ENCODE peak calls at places on chromosomes 13 and 19, in eight cellular contexts. G, D, X, F, L, A, R and Y are unnamed samples.

GRCh38 chr13:24053505-24054251 is 106.8 kb upstream of the SPATA13 start:
- DNase-seq in G (peak), D (no peak), X (peak), F (peak), L (peak), A (peak), R (peak), Y (peak)

GRCh38 chr13:54705738-54706137 is 1677.1 kb downstream of the OLFM4 start:
- DNase-seq in G (no peak), D (no peak), X (no peak), F (no peak), L (no peak), A (no peak), R (no peak), Y (no peak)

GRCh38 chr19:17602217-17602616 is 46.8 kb downstream of the COLGALT1 start:
- DNase-seq in G (no peak), D (no peak), X (no peak), F (no peak), L (no peak), A (no peak), R (no peak), Y (no peak)

GRCh38 chr13:39100996-39101751 is 62.9 kb downstream of the NHLRC3 start:
- DNase-seq in G (no peak), D (no peak), X (no peak), F (no peak), L (no peak), A (peak), R (no peak), Y (peak)

GRCh38 chr19:45659096-45659729 is 8.8 kb upstream of the GIPR start:
- DNase-seq in G (no peak), D (no peak), X (no peak), F (no peak), L (no peak), A (no peak), R (no peak), Y (peak)

GRCh38 chr13:87669379-87669978 is 1.7 kb upstream of the SLITRK5 start:
- DNase-seq in G (no peak), D (no peak), X (no peak), F (no peak), L (peak), A (peak), R (peak), Y (no peak)

GRCh38 chr19:6271721-6272410 is 7.9 kb downstream of the MLLT1 start:
- DNase-seq in G (peak), D (no peak), X (no peak), F (no peak), L (no peak), A (peak), R (no peak), Y (no peak)

GRCh38 chr19:13198634-13199033 is 48.4 kb downstream of the IER2 start:
- DNase-seq in G (no peak), D (no peak), X (no peak), F (no peak), L (no peak), A (no peak), R (no peak), Y (no peak)

GRCh38 chr13:113820813-113821651 is 42.8 kb downstream of the GAS6 start:
- DNase-seq in G (peak), D (peak), X (no peak), F (no peak), L (no peak), A (peak), R (no peak), Y (no peak)

GRCh38 chr19:7831452-7831851 is 1.4 kb downstream of the EVI5L start:
- DNase-seq in G (no peak), D (no peak), X (no peak), F (no peak), L (no peak), A (peak), R (no peak), Y (peak)

GRCh38 chr13:94548382-94549240 is 47.3 kb downstream of the TGDS start:
- DNase-seq in G (no peak), D (no peak), X (peak), F (no peak), L (peak), A (peak), R (peak), Y (peak)

GRCh38 chr19:2554856-2555255 is 78.9 kb downstream of the GADD45B start:
- DNase-seq in G (no peak), D (no peak), X (no peak), F (no peak), L (no peak), A (no peak), R (no peak), Y (no peak)

GRCh38 chr19:46480409-46480808 is 9.0 kb upstream of the PNMA8A start:
- DNase-seq in G (no peak), D (no peak), X (no peak), F (no peak), L (no peak), A (peak), R (no peak), Y (no peak)

GRCh38 chr13:75960538-75960994 is 324.4 kb downstream of the LMO7 start:
- DNase-seq in G (no peak), D (no peak), X (peak), F (no peak), L (no peak), A (no peak), R (no peak), Y (no peak)

GRCh38 chr19:29672933-29673336 is 7.7 kb downstream of the PLEKHF1 start:
- DNase-seq in G (no peak), D (no peak), X (peak), F (peak), L (peak), A (no peak), R (no peak), Y (no peak)

GRCh38 chr13:87982436-87982835 is 311.3 kb downstream of the SLITRK5 start:
- DNase-seq in G (no peak), D (no peak), X (no peak), F (no peak), L (no peak), A (no peak), R (no peak), Y (no peak)

GRCh38 chr13:44648392-44649117 is 72.4 kb upstream of the TSC22D1 start:
- DNase-seq in G (no peak), D (no peak), X (no peak), F (no peak), L (peak), A (peak), R (no peak), Y (peak)

GRCh38 chr13:48739346-48740037 is 85.8 kb downstream of the CYSLTR2 start:
- DNase-seq in G (no peak), D (no peak), X (no peak), F (no peak), L (no peak), A (peak), R (no peak), Y (no peak)

GRCh38 chr13:34883381-34883780 is 58.7 kb upstream of the NBEA start:
- DNase-seq in G (no peak), D (no peak), X (no peak), F (no peak), L (no peak), A (no peak), R (no peak), Y (no peak)

GRCh38 chr19:49339364-49340068 is 4.3 kb downstream of the CD37 start:
- DNase-seq in G (peak), D (peak), X (no peak), F (no peak), L (no peak), A (peak), R (no peak), Y (peak)

GRCh38 chr19:32864318-32865007 is 5.1 kb downstream of the SLC7A9 start:
- DNase-seq in G (no peak), D (no peak), X (no peak), F (no peak), L (no peak), A (no peak), R (no peak), Y (no peak)

GRCh38 chr13:113638173-113638746 is 19.7 kb downstream of the ATP4B start:
- DNase-seq in G (no peak), D (no peak), X (no peak), F (no peak), L (no peak), A (no peak), R (no peak), Y (no peak)

GRCh38 chr19:49316284-49316683 is 8.7 kb downstream of the SLC6A16 start:
- DNase-seq in G (no peak), D (no peak), X (no peak), F (no peak), L (no peak), A (no peak), R (no peak), Y (no peak)

GRCh38 chr19:40556953-40557530 is 19.6 kb upstream of the SHKBP1 start:
- DNase-seq in G (no peak), D (no peak), X (no peak), F (no peak), L (no peak), A (no peak), R (no peak), Y (peak)

GRCh38 chr13:51560336-51560735 is 23.9 kb upstream of the WDFY2 start:
- DNase-seq in G (no peak), D (no peak), X (no peak), F (no peak), L (no peak), A (no peak), R (no peak), Y (no peak)

GRCh38 chr13:82976499-82976898 is 905.8 kb downstream of the SLITRK1 start:
- DNase-seq in G (no peak), D (no peak), X (no peak), F (no peak), L (no peak), A (no peak), R (no peak), Y (no peak)

GRCh38 chr13:87259479-87260083 is 411.6 kb upstream of the SLITRK5 start:
- DNase-seq in G (no peak), D (no peak), X (no peak), F (no peak), L (no peak), A (no peak), R (no peak), Y (peak)

GRCh38 chr13:94842901-94843300 is 130.6 kb upstream of the SOX21 start:
- DNase-seq in G (no peak), D (no peak), X (no peak), F (no peak), L (no peak), A (no peak), R (no peak), Y (no peak)

GRCh38 chr13:107835339-107836018 is 379.9 kb downstream of the LIG4 start:
- DNase-seq in G (no peak), D (no peak), X (no peak), F (no peak), L (no peak), A (peak), R (no peak), Y (no peak)

GRCh38 chr19:11434703-11435056 is 241 bp downstream of the ODAD3 start:
- DNase-seq in G (no peak), D (no peak), X (no peak), F (no peak), L (no peak), A (no peak), R (no peak), Y (no peak)

GRCh38 chr13:99196466-99197256 is 4.0 kb upstream of the UBAC2 start:
- DNase-seq in G (no peak), D (no peak), X (no peak), F (no peak), L (no peak), A (no peak), R (no peak), Y (peak)

GRCh38 chr19:2869618-2870017 is 2.5 kb downstream of the ZNF556 start:
- DNase-seq in G (no peak), D (no peak), X (no peak), F (no peak), L (no peak), A (no peak), R (no peak), Y (no peak)

GRCh38 chr13:30720470-30720869 is 14.9 kb upstream of the ALOX5AP start:
- DNase-seq in G (no peak), D (no peak), X (peak), F (no peak), L (no peak), A (no peak), R (peak), Y (no peak)

GRCh38 chr19:18046066-18046718 is 38.2 kb downstream of the ARRDC2 start:
- DNase-seq in G (no peak), D (no peak), X (no peak), F (no peak), L (peak), A (peak), R (no peak), Y (no peak)